ENCODE peak calls at places on chromosomes 11 and 22, in ten cellular contexts. One of them, this sample, is unnamed.
A peak's percentile ranks its signal among the peaks of the same experiment; 100 is the strongest.

GRCh38 chr11:110737591-110737990 is 25.4 kb upstream of the ARHGAP20 start:
- DNase-seq in bronchial epithelial cell: no peak
- DNase-seq in fibroblast of villous mesenchyme: no peak
- DNase-seq in body of pancreas: no peak
- DNase-seq in fibroblast of mammary gland: no peak
- DNase-seq in HFFc6: no peak
- DNase-seq in heart right ventricle: no peak
- DNase-seq in cardiac muscle cell: no peak
- DNase-seq in AG10803: no peak
- DNase-seq in fibroblast of lung: no peak
- DNase-seq in this sample: no peak

GRCh38 chr11:48002565-48002964 is 22.2 kb downstream of the PTPRJ start:
- DNase-seq in bronchial epithelial cell: no peak
- DNase-seq in fibroblast of villous mesenchyme: no peak
- DNase-seq in body of pancreas: no peak
- DNase-seq in fibroblast of mammary gland: no peak
- DNase-seq in HFFc6: no peak
- DNase-seq in heart right ventricle: no peak
- DNase-seq in cardiac muscle cell: no peak
- DNase-seq in AG10803: no peak
- DNase-seq in fibroblast of lung: no peak
- DNase-seq in this sample: no peak

GRCh38 chr11:17581036-17581731 is 34.1 kb downstream of the OTOG start:
- DNase-seq in bronchial epithelial cell: no peak
- DNase-seq in fibroblast of villous mesenchyme: no peak
- DNase-seq in body of pancreas: no peak
- DNase-seq in fibroblast of mammary gland: no peak
- DNase-seq in HFFc6: no peak
- DNase-seq in heart right ventricle: no peak
- DNase-seq in cardiac muscle cell: no peak
- DNase-seq in AG10803: no peak
- DNase-seq in fibroblast of lung: no peak
- DNase-seq in this sample: no peak

GRCh38 chr11:67581469-67581868 is 2.1 kb upstream of the GSTP1 start:
- DNase-seq in bronchial epithelial cell: peak; percentile 44
- DNase-seq in fibroblast of villous mesenchyme: no peak
- DNase-seq in body of pancreas: peak; percentile 67
- DNase-seq in fibroblast of mammary gland: no peak
- DNase-seq in HFFc6: no peak
- DNase-seq in heart right ventricle: no peak
- DNase-seq in cardiac muscle cell: no peak
- DNase-seq in AG10803: no peak
- DNase-seq in fibroblast of lung: no peak
- DNase-seq in this sample: no peak

GRCh38 chr22:46122980-46123693 is 27.2 kb upstream of the PPARA start:
- DNase-seq in bronchial epithelial cell: no peak
- DNase-seq in fibroblast of villous mesenchyme: no peak
- DNase-seq in body of pancreas: no peak
- DNase-seq in fibroblast of mammary gland: no peak
- DNase-seq in HFFc6: no peak
- DNase-seq in heart right ventricle: no peak
- DNase-seq in cardiac muscle cell: no peak
- DNase-seq in AG10803: peak; percentile 13
- DNase-seq in fibroblast of lung: no peak
- DNase-seq in this sample: no peak

GRCh38 chr22:17884951-17885350 is 110.7 kb upstream of the BID start:
- DNase-seq in bronchial epithelial cell: no peak
- DNase-seq in fibroblast of villous mesenchyme: no peak
- DNase-seq in body of pancreas: no peak
- DNase-seq in fibroblast of mammary gland: no peak
- DNase-seq in HFFc6: no peak
- DNase-seq in heart right ventricle: no peak
- DNase-seq in cardiac muscle cell: no peak
- DNase-seq in AG10803: no peak
- DNase-seq in fibroblast of lung: peak; percentile 17
- DNase-seq in this sample: no peak

GRCh38 chr11:18010977-18011586 is 1.8 kb downstream of the SERGEF start:
- DNase-seq in bronchial epithelial cell: no peak
- DNase-seq in fibroblast of villous mesenchyme: no peak
- DNase-seq in body of pancreas: no peak
- DNase-seq in fibroblast of mammary gland: no peak
- DNase-seq in HFFc6: no peak
- DNase-seq in heart right ventricle: no peak
- DNase-seq in cardiac muscle cell: no peak
- DNase-seq in AG10803: no peak
- DNase-seq in fibroblast of lung: no peak
- DNase-seq in this sample: no peak

GRCh38 chr22:23856721-23857605 is 712 bp upstream of the SLC2A11 start:
- DNase-seq in bronchial epithelial cell: peak; percentile 17
- DNase-seq in fibroblast of villous mesenchyme: peak; percentile 40
- DNase-seq in body of pancreas: peak; percentile 57
- DNase-seq in fibroblast of mammary gland: peak; percentile 29
- DNase-seq in HFFc6: peak; percentile 68
- DNase-seq in heart right ventricle: peak; percentile 44
- DNase-seq in cardiac muscle cell: peak; percentile 63
- DNase-seq in AG10803: peak; percentile 56
- DNase-seq in fibroblast of lung: peak; percentile 64
- DNase-seq in this sample: no peak

GRCh38 chr11:225734-226453 is 10.2 kb downstream of the SIRT3 start:
- DNase-seq in bronchial epithelial cell: peak; percentile 71
- DNase-seq in fibroblast of villous mesenchyme: no peak
- DNase-seq in body of pancreas: no peak
- DNase-seq in fibroblast of mammary gland: peak; percentile 73
- DNase-seq in HFFc6: no peak
- DNase-seq in heart right ventricle: no peak
- DNase-seq in cardiac muscle cell: no peak
- DNase-seq in AG10803: peak; percentile 39
- DNase-seq in fibroblast of lung: peak; percentile 52
- DNase-seq in this sample: no peak

GRCh38 chr22:36746571-36746970 is 29.3 kb downstream of the IFT27 start:
- DNase-seq in bronchial epithelial cell: no peak
- DNase-seq in fibroblast of villous mesenchyme: no peak
- DNase-seq in body of pancreas: peak; percentile 8
- DNase-seq in fibroblast of mammary gland: no peak
- DNase-seq in HFFc6: no peak
- DNase-seq in heart right ventricle: no peak
- DNase-seq in cardiac muscle cell: no peak
- DNase-seq in AG10803: no peak
- DNase-seq in fibroblast of lung: no peak
- DNase-seq in this sample: no peak

GRCh38 chr22:45125198-45125597 is 38.5 kb upstream of the NUP50 start:
- DNase-seq in bronchial epithelial cell: no peak
- DNase-seq in fibroblast of villous mesenchyme: peak; percentile 88
- DNase-seq in body of pancreas: no peak
- DNase-seq in fibroblast of mammary gland: peak; percentile 85
- DNase-seq in HFFc6: peak; percentile 37
- DNase-seq in heart right ventricle: no peak
- DNase-seq in cardiac muscle cell: no peak
- DNase-seq in AG10803: peak; percentile 85
- DNase-seq in fibroblast of lung: peak; percentile 63
- DNase-seq in this sample: peak; percentile 85

GRCh38 chr11:86749861-86750401 is 50.4 kb upstream of the PRSS23 start:
- DNase-seq in bronchial epithelial cell: no peak
- DNase-seq in fibroblast of villous mesenchyme: no peak
- DNase-seq in body of pancreas: no peak
- DNase-seq in fibroblast of mammary gland: no peak
- DNase-seq in HFFc6: no peak
- DNase-seq in heart right ventricle: no peak
- DNase-seq in cardiac muscle cell: no peak
- DNase-seq in AG10803: peak; percentile 73
- DNase-seq in fibroblast of lung: no peak
- DNase-seq in this sample: no peak

GRCh38 chr11:23897453-23898289 is 599.2 kb upstream of the LUZP2 start:
- DNase-seq in bronchial epithelial cell: peak; percentile 17
- DNase-seq in fibroblast of villous mesenchyme: peak; percentile 91
- DNase-seq in body of pancreas: no peak
- DNase-seq in fibroblast of mammary gland: peak; percentile 93
- DNase-seq in HFFc6: peak; percentile 88
- DNase-seq in heart right ventricle: no peak
- DNase-seq in cardiac muscle cell: no peak
- DNase-seq in AG10803: peak; percentile 94
- DNase-seq in fibroblast of lung: peak; percentile 93
- DNase-seq in this sample: peak; percentile 91

GRCh38 chr11:66118847-66119246 is 48.8 kb downstream of the PACS1 start:
- DNase-seq in bronchial epithelial cell: no peak
- DNase-seq in fibroblast of villous mesenchyme: no peak
- DNase-seq in body of pancreas: no peak
- DNase-seq in fibroblast of mammary gland: no peak
- DNase-seq in HFFc6: no peak
- DNase-seq in heart right ventricle: no peak
- DNase-seq in cardiac muscle cell: peak; percentile 56
- DNase-seq in AG10803: no peak
- DNase-seq in fibroblast of lung: no peak
- DNase-seq in this sample: no peak

GRCh38 chr11:120547871-120548681 is 36.5 kb downstream of the GRIK4 start:
- DNase-seq in bronchial epithelial cell: peak; percentile 81
- DNase-seq in fibroblast of villous mesenchyme: peak; percentile 92
- DNase-seq in body of pancreas: peak; percentile 99
- DNase-seq in fibroblast of mammary gland: peak; percentile 94
- DNase-seq in HFFc6: peak; percentile 98
- DNase-seq in heart right ventricle: peak; percentile 89
- DNase-seq in cardiac muscle cell: peak; percentile 52
- DNase-seq in AG10803: peak; percentile 98
- DNase-seq in fibroblast of lung: peak; percentile 97
- DNase-seq in this sample: peak; percentile 91
- TF ChIP-seq CTCF in bronchial epithelial cell: no peak
- TF ChIP-seq CTCF in fibroblast of villous mesenchyme: no peak
- TF ChIP-seq CTCF in body of pancreas: no peak
- TF ChIP-seq CTCF in fibroblast of mammary gland: peak; percentile 15
- TF ChIP-seq CTCF in HFFc6: peak; percentile 47
- TF ChIP-seq CTCF in heart right ventricle: no peak
- TF ChIP-seq CTCF in cardiac muscle cell: no peak
- TF ChIP-seq CTCF in AG10803: peak; percentile 34
- TF ChIP-seq CTCF in fibroblast of lung: no peak
- TF ChIP-seq CTCF in this sample: peak; percentile 14

DNA sequence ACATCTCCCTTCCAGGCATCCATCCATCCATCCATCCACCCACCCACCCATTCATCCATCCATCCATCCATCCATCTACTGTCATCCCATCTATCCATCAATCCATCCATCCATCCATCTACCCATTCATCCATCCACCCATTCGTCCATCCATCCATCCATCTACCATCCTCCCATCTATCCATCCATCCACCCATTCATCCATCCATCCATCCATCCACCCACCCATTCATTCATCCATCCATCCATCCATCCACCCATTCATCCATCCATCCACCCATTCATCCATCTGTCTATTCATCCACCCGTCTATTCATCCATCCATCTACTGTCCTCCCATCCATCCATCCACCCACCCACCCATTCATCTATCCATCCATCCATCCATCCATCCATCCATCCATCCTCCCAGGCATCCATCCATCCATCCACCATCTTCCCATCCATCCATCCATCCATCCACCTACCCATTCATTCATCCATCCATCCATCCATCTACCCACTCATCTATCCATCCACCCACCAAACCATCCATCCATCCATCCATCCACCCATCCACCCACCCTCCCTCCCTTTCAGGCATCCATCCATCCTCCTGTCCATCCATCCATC is 33.7 kb downstream of the OSBPL5 start:
- DNase-seq in bronchial epithelial cell: no peak
- DNase-seq in fibroblast of villous mesenchyme: no peak
- DNase-seq in body of pancreas: no peak
- DNase-seq in fibroblast of mammary gland: no peak
- DNase-seq in HFFc6: no peak
- DNase-seq in heart right ventricle: no peak
- DNase-seq in cardiac muscle cell: no peak
- DNase-seq in AG10803: no peak
- DNase-seq in fibroblast of lung: no peak
- DNase-seq in this sample: no peak
- TF ChIP-seq CTCF in bronchial epithelial cell: no peak
- TF ChIP-seq CTCF in fibroblast of villous mesenchyme: no peak
- TF ChIP-seq CTCF in body of pancreas: no peak
- TF ChIP-seq CTCF in fibroblast of mammary gland: no peak
- TF ChIP-seq CTCF in HFFc6: no peak
- TF ChIP-seq CTCF in heart right ventricle: no peak
- TF ChIP-seq CTCF in cardiac muscle cell: no peak
- TF ChIP-seq CTCF in AG10803: no peak
- TF ChIP-seq CTCF in fibroblast of lung: no peak
- TF ChIP-seq CTCF in this sample: no peak

DNA sequence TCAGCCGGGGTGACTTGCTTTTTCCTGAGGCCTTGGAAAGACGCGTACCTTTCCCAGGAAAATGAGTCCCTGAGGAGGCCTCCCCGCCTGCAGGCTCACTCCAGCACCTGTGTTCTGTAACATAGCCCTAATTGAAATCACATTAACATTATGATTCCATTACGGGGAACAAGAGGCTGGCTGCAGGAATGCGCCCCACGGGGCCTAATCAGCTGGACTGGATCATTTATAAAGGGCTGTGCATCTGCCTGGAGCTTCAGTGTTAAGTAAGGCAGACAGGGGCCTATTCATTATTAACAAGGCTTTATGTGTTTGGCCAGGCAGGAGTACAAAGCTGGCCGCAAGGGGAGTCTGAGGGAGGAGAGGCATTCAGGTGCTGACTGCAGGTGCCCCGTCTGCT is 41.9 kb upstream of the TSPAN18 start:
- DNase-seq in bronchial epithelial cell: no peak
- DNase-seq in fibroblast of villous mesenchyme: no peak
- DNase-seq in body of pancreas: no peak
- DNase-seq in fibroblast of mammary gland: no peak
- DNase-seq in HFFc6: no peak
- DNase-seq in heart right ventricle: no peak
- DNase-seq in cardiac muscle cell: no peak
- DNase-seq in AG10803: no peak
- DNase-seq in fibroblast of lung: no peak
- DNase-seq in this sample: no peak
- TF ChIP-seq CTCF in bronchial epithelial cell: no peak
- TF ChIP-seq CTCF in fibroblast of villous mesenchyme: no peak
- TF ChIP-seq CTCF in body of pancreas: no peak
- TF ChIP-seq CTCF in fibroblast of mammary gland: no peak
- TF ChIP-seq CTCF in HFFc6: no peak
- TF ChIP-seq CTCF in heart right ventricle: no peak
- TF ChIP-seq CTCF in cardiac muscle cell: no peak
- TF ChIP-seq CTCF in AG10803: no peak
- TF ChIP-seq CTCF in fibroblast of lung: no peak
- TF ChIP-seq CTCF in this sample: no peak

GRCh38 chr11:59615637-59616395 is at the start of gene OSBP:
- DNase-seq in bronchial epithelial cell: peak; percentile 100
- DNase-seq in fibroblast of villous mesenchyme: peak; percentile 100
- DNase-seq in body of pancreas: peak; percentile 99
- DNase-seq in fibroblast of mammary gland: peak; percentile 100
- DNase-seq in HFFc6: peak; percentile 100
- DNase-seq in heart right ventricle: peak; percentile 100
- DNase-seq in cardiac muscle cell: peak; percentile 99
- DNase-seq in AG10803: peak; percentile 100
- DNase-seq in fibroblast of lung: peak; percentile 100
- DNase-seq in this sample: peak; percentile 100
- TF ChIP-seq CTCF in bronchial epithelial cell: no peak
- TF ChIP-seq CTCF in fibroblast of villous mesenchyme: no peak
- TF ChIP-seq CTCF in body of pancreas: no peak
- TF ChIP-seq CTCF in fibroblast of mammary gland: no peak
- TF ChIP-seq CTCF in HFFc6: peak; percentile 16
- TF ChIP-seq CTCF in heart right ventricle: no peak
- TF ChIP-seq CTCF in cardiac muscle cell: no peak
- TF ChIP-seq CTCF in AG10803: no peak
- TF ChIP-seq CTCF in fibroblast of lung: no peak
- TF ChIP-seq CTCF in this sample: peak; percentile 11

DNA sequence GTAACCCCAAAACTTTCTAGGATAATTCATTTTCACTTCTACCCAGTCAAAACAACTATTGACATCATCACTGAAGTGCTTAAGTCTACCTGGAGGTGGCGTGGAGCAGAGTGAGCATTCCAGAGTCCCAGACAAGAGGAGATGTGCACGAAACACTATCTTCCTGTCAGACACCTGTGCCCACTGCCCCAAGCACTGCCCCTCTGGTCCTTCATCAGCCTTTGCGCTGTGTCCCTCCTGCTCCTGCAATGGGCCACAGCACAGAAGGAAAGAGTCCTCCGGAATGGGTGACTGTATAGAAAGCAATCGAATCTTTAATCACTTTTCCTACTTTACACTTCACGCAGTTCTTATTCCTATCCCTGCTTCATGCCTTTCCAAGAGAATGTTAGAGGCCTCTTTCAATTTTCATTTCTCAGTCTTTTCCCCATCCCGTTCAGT is 512 bp upstream of the GRIA4 start:
- DNase-seq in bronchial epithelial cell: peak; percentile 23
- DNase-seq in fibroblast of villous mesenchyme: peak; percentile 7
- DNase-seq in body of pancreas: peak; percentile 16
- DNase-seq in fibroblast of mammary gland: peak; percentile 5
- DNase-seq in HFFc6: no peak
- DNase-seq in heart right ventricle: no peak
- DNase-seq in cardiac muscle cell: peak; percentile 23
- DNase-seq in AG10803: no peak
- DNase-seq in fibroblast of lung: no peak
- DNase-seq in this sample: no peak
- TF ChIP-seq CTCF in bronchial epithelial cell: peak; percentile 47
- TF ChIP-seq CTCF in fibroblast of villous mesenchyme: peak; percentile 46
- TF ChIP-seq CTCF in body of pancreas: peak; percentile 31
- TF ChIP-seq CTCF in fibroblast of mammary gland: peak; percentile 27
- TF ChIP-seq CTCF in HFFc6: peak; percentile 54
- TF ChIP-seq CTCF in heart right ventricle: no peak
- TF ChIP-seq CTCF in cardiac muscle cell: peak; percentile 41
- TF ChIP-seq CTCF in AG10803: peak; percentile 45
- TF ChIP-seq CTCF in fibroblast of lung: no peak
- TF ChIP-seq CTCF in this sample: peak; percentile 29

This sample was measured in AG04449.